ENCODE peak calls at places on chromosomes 7 and 10, in four cellular contexts. One of them, this sample, is unnamed.

GRCh38 chr7:134993877-134994456 is 7.7 kb downstream of the AGBL3 start:
- DNase-seq in kidney epithelial cell: no peak
- DNase-seq in testis: no peak
- DNase-seq in endodermal cell: no peak
- DNase-seq in this sample: no peak

GRCh38 chr10:71069909-71070666 is 142.3 kb upstream of the UNC5B start:
- DNase-seq in endodermal cell: no peak
- DNase-seq in kidney epithelial cell: no peak
- DNase-seq in testis: no peak
- DNase-seq in this sample: no peak

GRCh38 chr10:60314306-60314940 is 75.3 kb downstream of the ANK3 start:
- DNase-seq in testis: no peak
- DNase-seq in endodermal cell: no peak
- DNase-seq in kidney epithelial cell: peak
- DNase-seq in this sample: no peak

GRCh38 chr10:62384057-62384446 is 9.9 kb downstream of the ZNF365 start:
- DNase-seq in kidney epithelial cell: peak
- DNase-seq in endodermal cell: no peak
- DNase-seq in testis: no peak
- DNase-seq in this sample: peak

GRCh38 chr7:117597755-117598154 is 117.9 kb downstream of the CFTR start:
- DNase-seq in endodermal cell: no peak
- DNase-seq in kidney epithelial cell: no peak
- DNase-seq in testis: no peak
- DNase-seq in this sample: no peak

GRCh38 chr10:42933454-42934340 is 143.2 kb upstream of the RET start:
- DNase-seq in endodermal cell: peak
- DNase-seq in testis: no peak
- DNase-seq in kidney epithelial cell: no peak
- DNase-seq in this sample: no peak

GRCh38 chr7:75813084-75813483 is 522 bp downstream of the CCL24 start:
- DNase-seq in endodermal cell: no peak
- DNase-seq in testis: no peak
- DNase-seq in kidney epithelial cell: no peak
- DNase-seq in this sample: no peak

GRCh38 chr10:70323697-70324340 is 40.0 kb upstream of the NPFFR1 start:
- DNase-seq in endodermal cell: peak
- DNase-seq in kidney epithelial cell: no peak
- DNase-seq in testis: no peak
- DNase-seq in this sample: no peak

GRCh38 chr10:16646474-16647059 is 124.9 kb upstream of the C1QL3 start:
- DNase-seq in testis: no peak
- DNase-seq in kidney epithelial cell: no peak
- DNase-seq in endodermal cell: no peak
- DNase-seq in this sample: no peak

GRCh38 chr7:158357898-158358821 is 229.5 kb downstream of the PTPRN2 start:
- DNase-seq in endodermal cell: peak
- DNase-seq in testis: peak
- DNase-seq in kidney epithelial cell: no peak
- DNase-seq in this sample: no peak

GRCh38 chr7:32158751-32159360 is 88.6 kb upstream of the PDE1C start:
- DNase-seq in endodermal cell: no peak
- DNase-seq in kidney epithelial cell: no peak
- DNase-seq in testis: no peak
- DNase-seq in this sample: no peak

GRCh38 chr7:137873524-137873923 is 26.8 kb upstream of the DGKI start:
- DNase-seq in endodermal cell: no peak
- DNase-seq in kidney epithelial cell: no peak
- DNase-seq in testis: no peak
- DNase-seq in this sample: no peak

GRCh38 chr7:139777304-139777890 is 401 bp downstream of the HIPK2 start:
- DNase-seq in kidney epithelial cell: no peak
- DNase-seq in endodermal cell: peak
- DNase-seq in testis: peak
- DNase-seq in this sample: peak

GRCh38 chr10:43049081-43049551 is 27.8 kb upstream of the RET start:
- DNase-seq in testis: no peak
- DNase-seq in endodermal cell: peak
- DNase-seq in kidney epithelial cell: no peak
- DNase-seq in this sample: no peak

GRCh38 chr7:31512166-31512565 is 1.7 kb upstream of the ITPRID1 start:
- DNase-seq in kidney epithelial cell: no peak
- DNase-seq in testis: no peak
- DNase-seq in endodermal cell: no peak
- DNase-seq in this sample: no peak

GRCh38 chr7:18927134-18927533 is 190.3 kb downstream of the TWIST1 start:
- DNase-seq in endodermal cell: no peak
- DNase-seq in kidney epithelial cell: no peak
- DNase-seq in testis: no peak
- DNase-seq in this sample: no peak

GRCh38 chr7:73970801-73971229 is 57.2 kb upstream of the ELN start:
- DNase-seq in kidney epithelial cell: no peak
- DNase-seq in testis: no peak
- DNase-seq in endodermal cell: no peak
- DNase-seq in this sample: peak

GRCh38 chr10:95440756-95441546 is 120.2 kb downstream of the SORBS1 start:
- DNase-seq in endodermal cell: no peak
- DNase-seq in testis: no peak
- DNase-seq in kidney epithelial cell: no peak
- DNase-seq in this sample: no peak

GRCh38 chr10:110494532-110494931 is 3.2 kb upstream of the DUSP5 start:
- DNase-seq in testis: no peak
- DNase-seq in kidney epithelial cell: no peak
- DNase-seq in endodermal cell: no peak
- DNase-seq in this sample: no peak

GRCh38 chr10:102644066-102644645 is at the start of gene TRIM8:
- DNase-seq in testis: no peak
- DNase-seq in endodermal cell: peak
- DNase-seq in kidney epithelial cell: no peak
- DNase-seq in this sample: peak

GRCh38 chr10:112932658-112933057 is 17.4 kb upstream of the TCF7L2 start:
- DNase-seq in testis: no peak
- DNase-seq in endodermal cell: no peak
- DNase-seq in kidney epithelial cell: no peak
- DNase-seq in this sample: no peak

GRCh38 chr10:48703776-48704555 is 19.3 kb downstream of the WDFY4 start:
- DNase-seq in endodermal cell: peak
- DNase-seq in testis: no peak
- DNase-seq in kidney epithelial cell: no peak
- DNase-seq in this sample: no peak

GRCh38 chr10:93461124-93461806 is 20.9 kb downstream of the MYOF start:
- DNase-seq in testis: no peak
- DNase-seq in kidney epithelial cell: no peak
- DNase-seq in endodermal cell: no peak
- DNase-seq in this sample: no peak

GRCh38 chr7:17022915-17023314 is 141.1 kb upstream of the AGR3 start:
- DNase-seq in kidney epithelial cell: no peak
- DNase-seq in testis: no peak
- DNase-seq in endodermal cell: no peak
- DNase-seq in this sample: no peak

GRCh38 chr7:48084727-48085432 is 4.2 kb upstream of the UPP1 start:
- DNase-seq in testis: peak
- DNase-seq in kidney epithelial cell: peak
- DNase-seq in endodermal cell: peak
- DNase-seq in this sample: peak

GRCh38 chr10:96673318-96674099 is 46.8 kb downstream of the PIK3AP1 start:
- DNase-seq in kidney epithelial cell: peak
- DNase-seq in endodermal cell: no peak
- DNase-seq in testis: peak
- DNase-seq in this sample: no peak

GRCh38 chr10:43208147-43209063 is 58.5 kb downstream of the RASGEF1A start:
- DNase-seq in kidney epithelial cell: no peak
- DNase-seq in testis: no peak
- DNase-seq in endodermal cell: peak
- DNase-seq in this sample: peak

GRCh38 chr10:6269953-6270867 is 67.5 kb downstream of the PFKFB3 start:
- DNase-seq in kidney epithelial cell: peak
- DNase-seq in testis: no peak
- DNase-seq in endodermal cell: no peak
- DNase-seq in this sample: peak

GRCh38 chr7:91289633-91290260 is 25.5 kb downstream of the FZD1 start:
- DNase-seq in testis: no peak
- DNase-seq in kidney epithelial cell: no peak
- DNase-seq in endodermal cell: no peak
- DNase-seq in this sample: no peak

GRCh38 chr7:30562498-30562897 is 32.2 kb upstream of the GARS1 start:
- DNase-seq in kidney epithelial cell: no peak
- DNase-seq in endodermal cell: no peak
- DNase-seq in testis: no peak
- DNase-seq in this sample: no peak

GRCh38 chr10:98269435-98269912 is 1.5 kb upstream of the LOXL4 start:
- DNase-seq in kidney epithelial cell: peak
- DNase-seq in endodermal cell: peak
- DNase-seq in testis: peak
- DNase-seq in this sample: no peak

GRCh38 chr7:95180-95862 is 97.0 kb upstream of the FAM20C start:
- DNase-seq in testis: no peak
- DNase-seq in endodermal cell: no peak
- DNase-seq in kidney epithelial cell: peak
- DNase-seq in this sample: no peak

GRCh38 chr10:91090761-91091529 is 129.5 kb upstream of the PCGF5 start:
- DNase-seq in endodermal cell: no peak
- DNase-seq in kidney epithelial cell: no peak
- DNase-seq in testis: no peak
- DNase-seq in this sample: no peak

GRCh38 chr7:66236713-66237303 is 31.7 kb downstream of the TPST1 start:
- DNase-seq in testis: no peak
- DNase-seq in endodermal cell: no peak
- DNase-seq in kidney epithelial cell: no peak
- DNase-seq in this sample: no peak

GRCh38 chr7:154415709-154416399 is 363.7 kb downstream of the DPP6 start:
- DNase-seq in testis: no peak
- DNase-seq in endodermal cell: no peak
- DNase-seq in kidney epithelial cell: no peak
- DNase-seq in this sample: no peak
- TF ChIP-seq CTCF in testis: no peak
- TF ChIP-seq CTCF in endodermal cell: no peak
- TF ChIP-seq CTCF in kidney epithelial cell: no peak
- TF ChIP-seq CTCF in this sample: no peak

GRCh38 chr10:13774303-13774893 is 187.6 kb downstream of the PRPF18 start:
- DNase-seq in kidney epithelial cell: no peak
- DNase-seq in endodermal cell: no peak
- DNase-seq in testis: no peak
- DNase-seq in this sample: no peak
- TF ChIP-seq CTCF in kidney epithelial cell: no peak
- TF ChIP-seq CTCF in endodermal cell: no peak
- TF ChIP-seq CTCF in testis: no peak
- TF ChIP-seq CTCF in this sample: no peak

DNA sequence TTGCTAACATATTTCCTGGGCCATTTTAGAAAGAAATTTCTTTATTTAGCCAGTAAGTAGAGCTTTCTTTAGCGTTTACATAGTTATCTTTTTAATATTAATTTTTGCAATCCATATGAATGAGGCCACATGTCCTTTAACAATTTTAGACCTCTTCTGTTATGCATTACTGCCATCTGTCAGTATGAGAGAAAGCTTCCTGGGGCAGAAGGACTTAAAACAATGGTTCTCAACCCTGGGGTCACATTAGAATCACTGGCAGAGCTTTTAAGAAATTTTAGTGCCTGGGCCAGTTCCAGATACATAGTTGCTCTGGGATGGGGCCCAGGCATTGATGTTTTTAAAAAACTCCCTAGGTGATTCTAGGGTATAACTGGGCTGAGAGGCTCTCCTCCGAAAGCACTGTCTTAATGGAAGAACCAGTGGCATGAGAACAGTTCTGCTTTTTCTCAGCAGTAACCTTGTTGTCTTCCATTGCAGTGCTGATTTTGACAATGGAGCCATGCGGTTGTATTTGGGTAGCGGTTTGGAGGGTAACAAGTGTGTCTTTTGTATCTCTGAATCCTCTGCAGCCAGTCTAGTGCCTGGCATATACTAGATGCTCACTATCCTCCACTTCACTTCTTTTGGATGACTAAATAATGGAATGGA is 226.9 kb downstream of the AUTS2 start:
- DNase-seq in kidney epithelial cell: no peak
- DNase-seq in endodermal cell: no peak
- DNase-seq in testis: no peak
- DNase-seq in this sample: no peak
- TF ChIP-seq CTCF in kidney epithelial cell: no peak
- TF ChIP-seq CTCF in endodermal cell: no peak
- TF ChIP-seq CTCF in testis: no peak
- TF ChIP-seq CTCF in this sample: no peak

DNA sequence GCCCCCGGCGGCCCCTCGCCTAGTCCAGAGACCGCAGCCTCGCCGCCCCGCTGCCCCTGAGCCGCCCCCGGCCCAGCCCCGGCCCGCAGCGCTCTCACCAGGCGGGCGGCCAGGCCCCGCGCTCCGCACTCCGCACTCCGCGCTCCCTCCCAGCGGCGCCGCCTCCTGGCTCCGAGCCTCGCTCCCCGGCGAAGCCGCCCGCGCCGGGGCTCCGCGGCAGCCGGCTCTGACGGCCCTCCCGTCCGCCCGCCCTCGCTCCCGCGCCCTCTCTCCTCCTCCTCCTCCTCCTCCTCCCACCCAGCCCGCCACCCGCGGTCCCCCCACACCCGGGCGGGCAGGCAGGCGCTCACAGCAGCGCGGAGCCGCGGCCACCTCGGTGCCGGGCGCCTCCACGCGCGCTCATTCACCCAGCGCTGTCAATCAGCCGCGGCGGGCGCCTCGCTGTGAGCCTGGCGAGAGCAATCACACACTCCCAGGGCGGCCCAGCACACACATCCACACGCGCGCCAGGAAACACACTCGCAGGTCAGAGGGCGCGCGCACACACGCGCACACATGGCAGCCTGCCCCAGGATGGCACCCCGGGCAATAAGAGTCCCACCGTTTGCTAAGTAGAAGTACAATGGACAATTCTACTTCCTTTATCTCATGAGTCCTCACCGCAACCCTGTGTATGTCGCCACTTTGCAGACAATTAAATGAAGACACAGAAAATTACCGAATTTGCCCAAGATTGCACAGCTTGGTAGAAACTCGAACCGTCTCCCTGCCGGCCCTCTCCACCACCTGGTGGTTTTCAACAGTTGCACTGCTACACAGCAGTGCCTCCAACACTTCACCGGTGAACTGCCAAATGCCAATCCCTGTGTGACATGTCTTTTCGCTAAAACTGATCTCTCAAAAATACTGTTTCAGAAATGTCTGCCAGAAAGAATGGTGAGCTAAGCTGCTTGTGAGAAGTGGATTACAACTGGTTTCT is at the start of gene PRRT4:
- DNase-seq in endodermal cell: peak
- DNase-seq in testis: peak
- DNase-seq in kidney epithelial cell: no peak
- DNase-seq in this sample: no peak
- TF ChIP-seq CTCF in endodermal cell: peak
- TF ChIP-seq CTCF in testis: no peak
- TF ChIP-seq CTCF in kidney epithelial cell: no peak
- TF ChIP-seq CTCF in this sample: no peak

DNA sequence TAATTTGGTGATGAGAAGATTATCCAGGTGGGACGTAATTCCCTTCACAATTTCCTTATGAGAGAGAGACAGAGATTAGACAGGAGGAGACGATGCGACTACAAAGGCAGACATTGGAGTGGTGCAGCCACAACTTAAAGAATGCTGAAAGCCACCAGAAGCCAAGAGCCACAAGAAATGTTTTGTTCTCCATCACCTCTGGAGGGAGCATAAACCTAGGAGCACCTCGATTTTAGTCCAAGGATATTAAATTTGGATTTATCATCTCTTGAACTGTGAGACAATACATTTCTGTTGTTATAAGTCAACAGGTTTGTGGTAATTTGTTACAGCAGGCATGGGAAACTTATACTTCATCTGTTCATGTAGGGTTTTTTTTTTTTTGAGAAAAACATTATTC is 418.9 kb downstream of the DGKB start:
- DNase-seq in testis: no peak
- DNase-seq in endodermal cell: no peak
- DNase-seq in kidney epithelial cell: no peak
- DNase-seq in this sample: no peak
- TF ChIP-seq CTCF in testis: no peak
- TF ChIP-seq CTCF in endodermal cell: peak
- TF ChIP-seq CTCF in kidney epithelial cell: no peak
- TF ChIP-seq CTCF in this sample: no peak